ENCODE peak calls at places on chromosomes 2 and 18, in seven cellular contexts. A, D, W, V, F, X and N are unnamed samples.

GRCh38 chr2:59195851-59196250 is 954.7 kb upstream of the FANCL start:
- DNase-seq in D (no peak), F (no peak), W (no peak), X (no peak), A (no peak), V (no peak), N (no peak)

GRCh38 chr2:60331106-60331809 is 222.2 kb downstream of the BCL11A start:
- DNase-seq in X (peak; percentile 44), A (no peak), F (no peak), V (no peak), D (no peak), W (no peak), N (peak; percentile 5)

GRCh38 chr2:176852667-176853066 is 359.9 kb upstream of the HNRNPA3 start:
- DNase-seq in D (no peak), V (no peak), X (no peak), A (no peak), W (no peak), F (no peak), N (peak; percentile 70)

GRCh38 chr2:207437857-207438166 is 92.0 kb upstream of the CREB1 start:
- DNase-seq in F (no peak), W (no peak), X (no peak), V (no peak), D (peak; percentile 28), A (no peak), N (no peak)

GRCh38 chr2:47015206-47015605 is 99.6 kb upstream of the MCFD2 start:
- DNase-seq in X (peak; percentile 19), F (no peak), D (no peak), A (no peak), W (no peak), V (no peak), N (no peak)

GRCh38 chr2:43133708-43134570 is 92.5 kb downstream of the ZFP36L2 start:
- DNase-seq in A (no peak), D (peak; percentile 54), W (no peak), F (no peak), V (no peak), X (no peak), N (peak; percentile 49)

GRCh38 chr18:55097406-55098170 is 138.3 kb upstream of the CCDC68 start:
- DNase-seq in D (no peak), X (no peak), A (peak; percentile 62), W (peak; percentile 86), V (no peak), F (no peak), N (no peak)

GRCh38 chr18:3585656-3586509 is 135.9 kb downstream of the TGIF1 start:
- DNase-seq in A (peak; percentile 92), V (peak; percentile 86), D (peak; percentile 92), W (peak; percentile 67), F (peak; percentile 69), X (peak; percentile 93), N (peak; percentile 95)

GRCh38 chr2:241248897-241249296 is 60.4 kb downstream of the ANO7 start:
- DNase-seq in W (peak; percentile 12), D (no peak), F (no peak), X (no peak), A (no peak), V (no peak), N (no peak)

GRCh38 chr2:28796620-28797019 is 14.0 kb upstream of the SPDYA start:
- DNase-seq in F (no peak), V (no peak), W (no peak), D (no peak), A (no peak), X (no peak), N (no peak)

GRCh38 chr18:12639990-12640880 is 17.7 kb downstream of the SPIRE1 start:
- DNase-seq in W (peak; percentile 83), A (peak; percentile 62), D (no peak), V (no peak), F (no peak), X (peak; percentile 91), N (no peak)

GRCh38 chr2:109128048-109128465 is 948 bp upstream of the SH3RF3 start:
- DNase-seq in D (peak; percentile 66), F (peak; percentile 81), A (peak; percentile 88), W (peak; percentile 87), V (peak; percentile 91), X (peak; percentile 88), N (peak; percentile 95)

GRCh38 chr2:36589230-36589630 is 8.7 kb downstream of the FEZ2 start:
- DNase-seq in X (no peak), D (no peak), V (no peak), W (no peak), F (no peak), A (no peak), N (no peak)

GRCh38 chr2:139916822-139917221 is 1136.6 kb upstream of the NXPH2 start:
- DNase-seq in F (no peak), X (no peak), V (no peak), D (no peak), W (no peak), A (no peak), N (no peak)

GRCh38 chr2:16774091-16774490 is 108.5 kb upstream of the CYRIA start:
- DNase-seq in D (no peak), V (no peak), A (no peak), X (no peak), F (no peak), W (peak; percentile 53), N (no peak)

GRCh38 chr18:52588916-52589315 is 248.9 kb downstream of the DCC start:
- DNase-seq in W (peak; percentile 56), V (no peak), D (no peak), F (no peak), X (no peak), A (no peak), N (no peak)

GRCh38 chr2:198173242-198173641 is 368.8 kb downstream of the PLCL1 start:
- DNase-seq in A (no peak), X (no peak), F (no peak), D (no peak), V (no peak), W (no peak), N (no peak)

GRCh38 chr2:42128731-42129486 is 40.2 kb upstream of the EML4 start:
- DNase-seq in A (no peak), V (no peak), F (no peak), W (peak; percentile 91), X (no peak), D (peak; percentile 34), N (no peak)

GRCh38 chr2:136019825-136020224 is 34.4 kb upstream of the DARS1 start:
- DNase-seq in A (no peak), F (no peak), W (no peak), D (no peak), V (no peak), X (no peak), N (no peak)

GRCh38 chr18:49464718-49465598 is 4.5 kb upstream of the DYM start:
- DNase-seq in F (no peak), W (peak; percentile 37), A (no peak), X (no peak), D (no peak), V (no peak), N (peak; percentile 87)

GRCh38 chr18:29062921-29063320 is 886.0 kb upstream of the CDH2 start:
- DNase-seq in A (no peak), V (no peak), F (no peak), X (no peak), D (no peak), W (peak; percentile 41), N (no peak)

GRCh38 chr2:230130668-230131364 is 62.1 kb upstream of the SLC16A14 start:
- DNase-seq in D (peak; percentile 38), F (peak; percentile 66), X (no peak), V (no peak), A (peak; percentile 25), W (peak; percentile 80), N (peak; percentile 60)

GRCh38 chr2:8445580-8445979 is 236.3 kb upstream of the ID2 start:
- DNase-seq in X (no peak), V (no peak), D (no peak), A (no peak), F (no peak), W (no peak), N (peak; percentile 66)
- H3K4me1 ChIP-seq in X (peaks cover 28% of the 10 kb centered on the region), V (no peaks in the 10 kb centered on the region), D (no peaks in the 10 kb centered on the region), A (no peaks in the 10 kb centered on the region), F (no peaks in the 10 kb centered on the region), W (no peaks in the 10 kb centered on the region), N (peaks cover 3% of the 10 kb centered on the region)

DNA sequence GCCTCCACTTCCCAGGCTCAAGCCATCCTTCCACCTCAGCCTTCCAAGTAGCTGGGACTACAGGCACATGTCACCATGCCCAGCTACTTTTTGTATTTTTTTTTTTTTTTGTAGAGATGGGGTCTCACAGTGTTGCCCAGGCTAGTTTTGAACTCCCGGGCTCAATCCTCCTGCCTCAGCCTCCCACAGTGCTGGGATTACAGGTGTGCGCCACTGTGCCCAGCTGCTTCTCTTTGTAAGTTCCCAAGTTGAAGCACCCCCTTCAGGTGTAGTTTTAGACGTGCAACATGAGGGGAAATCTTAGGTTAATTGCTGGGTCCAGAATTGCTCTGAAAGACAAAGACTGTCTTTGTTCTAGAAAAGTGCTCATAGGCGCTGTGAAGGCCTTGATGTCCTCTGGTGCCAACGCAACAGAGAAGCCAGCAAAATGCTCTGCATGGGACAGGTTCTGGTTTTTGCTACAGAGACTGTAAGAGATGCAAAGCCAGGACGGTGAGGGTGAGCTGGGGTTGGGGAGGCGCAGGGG is 46.6 kb downstream of the RRM2 start:
- DNase-seq in V (no peak), D (no peak), A (no peak), W (no peak), F (no peak), X (peak; percentile 11), N (peak; percentile 26)
- TF ChIP-seq CTCF in V (no peak), D (no peak), A (no peak), W (no peak), F (no peak), X (peak; percentile 18), N (peak; percentile 23)

GRCh38 chr2:105815401-105815800 is 70.7 kb downstream of the NCK2 start:
- DNase-seq in X (no peak), W (no peak), D (no peak), V (no peak), F (no peak), A (no peak), N (no peak)
- H3K4me1 ChIP-seq in X (no peaks in the 10 kb centered on the region), W (peaks cover 10% of the 10 kb centered on the region), D (no peaks in the 10 kb centered on the region), V (peaks cover 51% of the 10 kb centered on the region), F (peaks cover 53% of the 10 kb centered on the region), A (peaks cover 35% of the 10 kb centered on the region), N (peaks cover 3% of the 10 kb centered on the region)

GRCh38 chr2:219404291-219404910 is 13.8 kb upstream of the DES start:
- DNase-seq in F (no peak), A (no peak), D (no peak), X (no peak), V (peak; percentile 85), W (no peak), N (peak; percentile 57)

GRCh38 chr2:219405958-219406860 is 12.0 kb upstream of the DES start:
- DNase-seq in X (no peak), A (no peak), W (no peak), D (no peak), F (no peak), V (no peak), N (no peak)

GRCh38 chr2:219405451-219405850 is 12.7 kb upstream of the DES start:
- DNase-seq in A (no peak), F (peak; percentile 65), X (no peak), D (no peak), W (no peak), V (peak; percentile 90), N (peak; percentile 85)

GRCh38 chr2:219403861-219404260 is 14.3 kb upstream of the DES start:
- DNase-seq in V (no peak), W (no peak), X (no peak), D (no peak), A (no peak), F (no peak), N (no peak)

DNA sequence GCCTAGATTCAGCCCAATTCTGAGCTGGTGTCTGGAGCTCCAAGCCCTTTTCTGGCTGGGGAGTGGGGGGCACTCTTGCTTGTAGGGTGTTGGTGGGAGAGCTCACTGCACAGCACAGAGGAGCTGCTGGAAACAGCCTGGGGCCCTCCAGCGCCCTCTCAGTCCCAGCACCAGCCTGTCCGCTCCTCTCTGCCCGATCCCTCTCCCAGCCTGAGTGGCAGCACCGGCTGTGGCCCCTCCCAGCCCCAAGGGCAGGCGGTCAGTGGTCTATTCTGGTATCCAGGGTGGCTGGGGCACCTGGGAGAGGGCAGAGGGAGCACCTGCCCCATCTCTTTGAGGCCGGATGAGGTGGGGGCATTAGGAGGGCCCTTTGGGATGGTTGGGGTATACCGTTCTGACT is 13.2 kb upstream of the DES start:
- DNase-seq in W (no peak), A (no peak), X (no peak), D (no peak), V (peak; percentile 95), F (peak; percentile 65), N (peak; percentile 83)
- TF ChIP-seq CTCF in W (no peak), A (no peak), X (no peak), D (no peak), V (no peak), F (no peak), N (no peak)